ENCODE peak calls at places on chromosomes 11 and 22, in four cellular contexts. B is HepG2, Z is H1, O is GM12878. V is an unnamed sample.

GRCh38 chr11:111387318-111387863 is 8.3 kb upstream of the POU2AF1 start:
- DNase-seq in B (no peak), Z (no peak), O (no peak), V (no peak)

GRCh38 chr11:75028321-75029097 is 39.8 kb downstream of the NEU3 start:
- DNase-seq in B (no peak), Z (no peak), O (no peak), V (no peak)

GRCh38 chr11:68343761-68344256 is 31.4 kb downstream of the LRP5 start:
- DNase-seq in B (peak; percentile 68), Z (no peak), O (no peak), V (no peak)

GRCh38 chr11:46391578-46392420 is at the start of gene CHRM4:
- DNase-seq in B (peak; percentile 24), Z (no peak), O (no peak), V (no peak)

GRCh38 chr11:7275133-7275532 is 23.4 kb downstream of the SYT9 start:
- DNase-seq in B (no peak), Z (no peak), O (no peak), V (no peak)

GRCh38 chr11:122093731-122094130 is 22.3 kb downstream of the BLID start:
- DNase-seq in B (no peak), Z (no peak), O (no peak), V (no peak)

GRCh38 chr11:20707876-20708275 is 38.5 kb downstream of the NELL1 start:
- DNase-seq in B (no peak), Z (no peak), O (no peak), V (no peak)

GRCh38 chr11:46298699-46299424 is 21.4 kb downstream of the CREB3L1 start:
- DNase-seq in B (no peak), Z (no peak), O (no peak), V (no peak)

GRCh38 chr22:30675436-30675835 is 7.8 kb upstream of the DUSP18 start:
- DNase-seq in B (no peak), Z (no peak), O (no peak), V (no peak)

GRCh38 chr11:47864910-47865309 is 16.8 kb upstream of the NUP160 start:
- DNase-seq in B (no peak), Z (no peak), O (no peak), V (no peak)

GRCh38 chr11:47860526-47860925 is 12.4 kb upstream of the NUP160 start:
- DNase-seq in B (no peak), Z (no peak), O (no peak), V (no peak)

GRCh38 chr11:47863893-47864430 is 15.8 kb upstream of the NUP160 start:
- DNase-seq in B (no peak), Z (no peak), O (no peak), V (no peak)

GRCh38 chr11:47861762-47862161 is 13.6 kb upstream of the NUP160 start:
- DNase-seq in B (no peak), Z (no peak), O (no peak), V (no peak)

GRCh38 chr11:47863189-47863892 is 15.2 kb upstream of the NUP160 start:
- DNase-seq in B (no peak), Z (no peak), O (no peak), V (no peak)
- TF ChIP-seq SUZ12 in B (no peak), Z (no peak), O (no peak), V (no peak)

GRCh38 chr22:33757443-33758124 is 162.7 kb downstream of the LARGE1 start:
- DNase-seq in B (peak; percentile 12), Z (no peak), O (no peak), V (no peak)
- H3K4me3 ChIP-seq in B (no peak overlapping the region), Z (no peak overlapping the region), O (no peak overlapping the region), V (no peak overlapping the region)

DNA sequence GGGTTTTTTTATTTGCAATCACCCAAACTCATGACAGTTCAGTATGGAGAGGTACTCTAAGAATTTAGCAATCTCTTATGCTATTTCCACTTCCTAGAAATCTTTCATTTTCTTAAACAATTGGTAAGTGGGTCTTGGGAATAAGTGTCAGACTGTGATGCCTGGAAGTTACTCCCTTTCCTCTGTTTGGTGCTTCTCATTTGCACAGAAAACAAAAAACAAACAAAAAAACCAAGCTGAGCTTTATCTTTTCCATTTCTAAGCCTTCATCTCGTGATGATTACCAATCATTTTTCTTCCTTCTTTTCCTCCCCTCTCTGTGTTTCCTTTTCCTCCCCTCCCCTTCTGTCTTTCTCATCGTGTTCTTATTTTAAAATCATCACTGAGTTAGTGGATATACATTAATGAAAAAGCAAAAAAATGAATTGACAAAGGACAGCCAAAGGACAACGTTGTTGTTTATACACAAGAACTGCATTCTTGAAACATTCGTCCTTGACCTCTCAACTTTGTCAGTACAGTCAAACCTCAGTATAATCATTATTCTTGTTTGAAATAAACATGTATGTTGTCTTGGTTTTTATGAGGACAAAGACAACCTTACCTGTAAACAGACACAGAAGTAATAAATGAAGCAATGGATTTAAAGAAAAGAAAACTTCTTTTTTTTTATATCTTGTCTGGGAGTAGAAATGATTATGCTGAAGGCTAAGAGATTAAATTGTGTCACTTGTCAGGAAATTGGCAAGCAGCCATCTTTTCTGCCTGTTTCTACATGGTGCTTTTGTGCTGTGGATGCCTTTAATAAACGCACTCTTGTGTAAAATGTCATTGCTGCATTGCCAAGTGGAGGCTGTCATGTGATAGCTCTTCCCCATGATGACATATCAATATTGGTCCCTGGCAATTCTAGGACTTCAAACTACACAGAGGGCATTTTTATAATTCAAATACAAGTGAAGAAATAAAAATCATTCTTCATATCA is 803.2 kb upstream of the CCDC90B start:
- DNase-seq in B (peak; percentile 1), Z (no peak), O (no peak), V (no peak)
- TF ChIP-seq SUZ12 in B (no peak), Z (no peak), O (no peak), V (no peak)

DNA sequence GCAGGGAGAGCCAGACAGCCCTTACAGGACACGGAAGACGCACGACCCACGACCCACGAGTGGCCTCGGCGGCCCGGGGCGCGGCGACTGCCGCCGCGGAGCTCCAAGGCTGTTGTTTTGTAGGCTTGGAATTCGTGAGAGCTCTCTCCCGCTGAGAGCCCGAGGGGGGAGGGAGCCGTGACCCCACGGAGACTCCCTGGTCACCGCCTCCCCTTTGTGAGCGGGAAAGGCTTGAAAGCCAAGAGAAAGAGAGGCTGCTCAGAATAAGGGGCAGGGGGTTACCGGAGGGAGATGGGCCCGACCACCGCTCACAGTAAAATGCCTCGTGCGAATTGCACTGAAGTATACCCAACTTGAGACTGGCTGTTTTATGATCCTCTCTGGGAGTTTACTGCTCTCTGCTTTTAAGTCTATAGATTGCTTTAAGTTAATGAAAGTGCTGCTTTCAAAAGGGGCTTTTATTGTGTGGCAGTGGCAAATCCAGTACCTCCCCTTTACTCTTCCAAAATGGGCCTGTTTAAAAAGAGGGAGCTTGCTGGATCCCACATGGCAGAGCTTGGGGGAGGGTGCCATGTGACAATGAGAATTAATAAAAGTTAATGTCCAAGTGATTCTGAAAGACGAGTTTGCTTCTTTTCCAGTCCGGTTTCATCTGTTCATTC is 2.9 kb downstream of the PKNOX2 start:
- DNase-seq in B (no peak), Z (no peak), O (no peak), V (peak; percentile 28)
- H3K4me3 ChIP-seq in B (no peak overlapping the region), Z (peak overlapping the region; percentile 52), O (no peak overlapping the region), V (peak overlapping the region; percentile 63)

GRCh38 chr22:43004362-43005035 is 10.4 kb downstream of the PACSIN2 start:
- DNase-seq in B (peak; percentile 58), Z (no peak), O (no peak), V (no peak)
- TF ChIP-seq SUZ12 in B (no peak), Z (no peak), O (no peak), V (no peak)

GRCh38 chr11:58525037-58525614 is 17.2 kb upstream of the OR5B21 start:
- DNase-seq in B (no peak), Z (no peak), O (peak; percentile 79), V (no peak)
- H3K4me3 ChIP-seq in B (no peak overlapping the region), Z (no peak overlapping the region), O (peak overlapping the region; percentile 49), V (no peak overlapping the region)

GRCh38 chr11:23311986-23312940 is 452.0 kb upstream of the CCDC179 start:
- DNase-seq in B (no peak), Z (no peak), O (no peak), V (no peak)
- TF ChIP-seq SUZ12 in B (no peak), Z (no peak), O (no peak), V (no peak)